ENCODE peak calls at places on chromosome 21, in ten cellular contexts. L is GM13976; A is stimulated activated CD4-positive, alpha-beta T cell treated with anti-CD3 and anti-CD28 coated beads, Interleukin-4, amount 100 ng/mL, for 4 hours; C is tibial artery; E is HuH-7.5; M is MV-4-11; B is activated gamma-delta T cell treated with Interleukin-2 at 50 U/mL for 16 hours; V is activated naive CD4-positive, alpha-beta T cell treated with anti-CD3 and anti-CD28 coated beads for 36 hours; T is stimulated activated CD8-positive, alpha-beta memory T cell treated with anti-CD3 and anti-CD28 coated beads, Interleukin-7, amount 100 ng/mL, for 1 hour; R is DMS 273 treated with DMSO at 0.1 percent for 48 hours. Z is an unnamed sample.

GRCh38 chr21:39805983-39806382 is 61.0 kb downstream of the IGSF5 start:
- DNase-seq in L (no peak), E (no peak), A (no peak), T (no peak), M (no peak), V (no peak), R (no peak), B (no peak), C (no peak), Z (no peak)

GRCh38 chr21:28943631-28944030 is 49.0 kb downstream of the LTN1 start:
- DNase-seq in R (no peak), T (no peak), C (no peak), M (peak), B (no peak), E (no peak), A (no peak), V (no peak), L (no peak), Z (no peak)

GRCh38 chr21:16047857-16048256 is 318.1 kb downstream of the USP25 start:
- DNase-seq in C (no peak), A (no peak), L (no peak), B (no peak), M (no peak), V (no peak), E (no peak), T (no peak), R (no peak), Z (no peak)

GRCh38 chr21:37878946-37879660 is 37.2 kb downstream of the KCNJ6 start:
- DNase-seq in V (no peak), A (no peak), T (no peak), M (no peak), L (no peak), R (peak), B (no peak), E (no peak), C (no peak), Z (peak)

GRCh38 chr21:39954570-39954969 is 87.3 kb downstream of the PCP4 start:
- DNase-seq in R (no peak), C (no peak), V (no peak), L (no peak), A (no peak), B (no peak), M (no peak), T (no peak), E (no peak), Z (no peak)

GRCh38 chr21:27681841-27682240 is 715.0 kb upstream of the ADAMTS5 start:
- DNase-seq in B (no peak), L (no peak), C (no peak), R (no peak), V (no peak), E (no peak), M (no peak), A (no peak), T (no peak), Z (no peak)

GRCh38 chr21:26112127-26112742 is 58.3 kb downstream of the APP start:
- DNase-seq in E (no peak), C (no peak), M (no peak), A (no peak), V (no peak), B (no peak), T (no peak), L (no peak), R (no peak), Z (no peak)

GRCh38 chr21:25999935-26000582 is 170.5 kb downstream of the APP start:
- DNase-seq in M (no peak), A (peak), V (peak), L (no peak), C (no peak), B (peak), R (no peak), E (no peak), T (no peak), Z (no peak)

GRCh38 chr21:40255665-40256064 is 388.4 kb downstream of the PCP4 start:
- DNase-seq in M (no peak), R (no peak), T (no peak), A (no peak), E (no peak), V (no peak), B (no peak), L (no peak), C (no peak), Z (no peak)

GRCh38 chr21:44613386-44614155 is 1.7 kb downstream of the KRTAP10-8 start:
- DNase-seq in E (no peak), A (no peak), L (no peak), M (no peak), T (no peak), B (no peak), C (no peak), R (no peak), V (no peak), Z (no peak)

GRCh38 chr21:40049031-40049958 is 182.1 kb downstream of the PCP4 start:
- DNase-seq in A (no peak), C (peak), M (no peak), T (no peak), E (no peak), R (no peak), L (no peak), V (no peak), B (no peak), Z (no peak)

GRCh38 chr21:44893948-44894656 is 20.6 kb upstream of the PTTG1IP start:
- DNase-seq in B (no peak), A (no peak), L (no peak), E (no peak), R (no peak), M (no peak), C (no peak), V (no peak), T (no peak), Z (no peak)

GRCh38 chr21:16912075-16912474 is 600.8 kb upstream of the CXADR start:
- DNase-seq in E (no peak), M (no peak), A (no peak), B (no peak), V (no peak), C (no peak), L (no peak), R (no peak), T (no peak), Z (no peak)

GRCh38 chr21:44094832-44095231 is 12.4 kb upstream of the PWP2 start:
- DNase-seq in V (no peak), L (no peak), B (no peak), E (no peak), A (no peak), T (no peak), C (no peak), M (no peak), R (no peak), Z (no peak)

GRCh38 chr21:27423073-27423472 is 456.2 kb upstream of the ADAMTS5 start:
- DNase-seq in L (no peak), V (no peak), T (no peak), A (no peak), M (no peak), E (no peak), R (no peak), C (peak), B (no peak), Z (no peak)

GRCh38 chr21:28152729-28153128 is 839.9 kb downstream of the LTN1 start:
- DNase-seq in L (no peak), R (no peak), B (no peak), A (no peak), E (no peak), T (no peak), M (no peak), C (no peak), V (no peak), Z (no peak)

GRCh38 chr21:34889537-34890257 is 159.4 kb downstream of the RUNX1 start:
- DNase-seq in L (peak), B (peak), A (peak), T (peak), C (peak), V (peak), R (peak), M (peak), E (peak), Z (peak)

GRCh38 chr21:37710555-37711293 is 205.5 kb downstream of the KCNJ6 start:
- DNase-seq in A (no peak), V (no peak), B (no peak), L (no peak), R (no peak), M (no peak), T (no peak), C (no peak), E (no peak), Z (no peak)

GRCh38 chr21:42466700-42467612 is 29.1 kb downstream of the RSPH1 start:
- DNase-seq in T (no peak), C (no peak), E (peak), V (peak), A (no peak), M (peak), R (no peak), L (peak), B (no peak), Z (no peak)

GRCh38 chr21:35974801-35975200 is 85.5 kb downstream of the SETD4 start:
- DNase-seq in T (no peak), L (no peak), A (no peak), C (no peak), E (no peak), M (peak), R (no peak), B (no peak), V (no peak), Z (no peak)

GRCh38 chr21:35265170-35265877 is 216.2 kb upstream of the RUNX1 start:
- DNase-seq in T (no peak), C (no peak), L (no peak), B (no peak), M (no peak), V (no peak), R (no peak), A (no peak), E (no peak), Z (no peak)

GRCh38 chr21:14862794-14863720 is 201.7 kb downstream of the NRIP1 start:
- DNase-seq in C (no peak), M (no peak), R (no peak), B (no peak), E (no peak), V (peak), T (no peak), L (no peak), A (no peak), Z (no peak)

GRCh38 chr21:16587671-16588379 is 858.0 kb downstream of the USP25 start:
- DNase-seq in R (no peak), T (no peak), L (no peak), B (no peak), V (no peak), E (no peak), M (no peak), C (peak), A (no peak), Z (peak)

GRCh38 chr21:46355161-46356004 is 31.4 kb downstream of the PCNT start:
- DNase-seq in E (no peak), C (no peak), M (no peak), L (no peak), V (no peak), B (no peak), A (no peak), R (no peak), T (no peak), Z (no peak)

GRCh38 chr21:45042664-45043161 is 31.7 kb upstream of the ADARB1 start:
- DNase-seq in B (no peak), R (no peak), V (no peak), T (no peak), C (no peak), M (no peak), E (no peak), L (no peak), A (no peak), Z (no peak)

GRCh38 chr21:42562816-42563215 is 49.2 kb downstream of the SLC37A1 start:
- DNase-seq in M (no peak), V (no peak), E (no peak), L (no peak), A (no peak), B (no peak), C (peak), T (no peak), R (no peak), Z (no peak)

GRCh38 chr21:31236528-31236927 is 107.5 kb downstream of the TIAM1 start:
- DNase-seq in L (no peak), V (peak), R (no peak), E (no peak), C (no peak), M (peak), B (no peak), A (no peak), T (no peak), Z (no peak)

Z was measured in NCI-H446.